ENCODE peak calls at places on chromosome 16, in five cellular contexts. One of them, this sample, is unnamed.

GRCh38 chr16:17510532-17510931 is 39.8 kb upstream of the XYLT1 start:
- DNase-seq in Kasumi-1: no peak
- DNase-seq in NCI-H524: no peak
- DNase-seq in ureter: no peak
- DNase-seq in AG08396: peak; percentile 34
- DNase-seq in this sample: no peak

GRCh38 chr16:88570691-88571092 is 489 bp downstream of the ZC3H18 start:
- DNase-seq in Kasumi-1: peak; percentile 17
- DNase-seq in NCI-H524: no peak
- DNase-seq in ureter: no peak
- DNase-seq in AG08396: no peak
- DNase-seq in this sample: peak; percentile 62

GRCh38 chr16:4909825-4910224 is 27.1 kb downstream of the PPL start:
- DNase-seq in Kasumi-1: no peak
- DNase-seq in NCI-H524: no peak
- DNase-seq in ureter: no peak
- DNase-seq in AG08396: no peak
- DNase-seq in this sample: no peak

GRCh38 chr16:24036614-24037013 is 200.8 kb downstream of the PRKCB start:
- DNase-seq in Kasumi-1: peak; percentile 16
- DNase-seq in NCI-H524: peak; percentile 45
- DNase-seq in ureter: no peak
- DNase-seq in AG08396: peak; percentile 78
- DNase-seq in this sample: peak; percentile 60

GRCh38 chr16:7716924-7717323 is 384.3 kb downstream of the RBFOX1 start:
- DNase-seq in Kasumi-1: no peak
- DNase-seq in NCI-H524: no peak
- DNase-seq in ureter: no peak
- DNase-seq in AG08396: no peak
- DNase-seq in this sample: no peak

GRCh38 chr16:11565665-11566064 is 21.1 kb downstream of the LITAF start:
- DNase-seq in Kasumi-1: no peak
- DNase-seq in NCI-H524: no peak
- DNase-seq in ureter: no peak
- DNase-seq in AG08396: no peak
- DNase-seq in this sample: no peak

GRCh38 chr16:2404099-2404498 is 25.1 kb upstream of the CCNF start:
- DNase-seq in Kasumi-1: no peak
- DNase-seq in NCI-H524: no peak
- DNase-seq in ureter: no peak
- DNase-seq in AG08396: no peak
- DNase-seq in this sample: no peak

GRCh38 chr16:50448522-50448921 is 79.7 kb upstream of the BRD7 start:
- DNase-seq in Kasumi-1: no peak
- DNase-seq in NCI-H524: peak; percentile 39
- DNase-seq in ureter: no peak
- DNase-seq in AG08396: no peak
- DNase-seq in this sample: peak; percentile 70

GRCh38 chr16:3089717-3090592 is 9.1 kb downstream of the ZSCAN10 start:
- DNase-seq in Kasumi-1: no peak
- DNase-seq in NCI-H524: no peak
- DNase-seq in ureter: no peak
- DNase-seq in AG08396: no peak
- DNase-seq in this sample: no peak

GRCh38 chr16:58755989-58756649 is 22.0 kb upstream of the GOT2 start:
- DNase-seq in Kasumi-1: peak; percentile 96
- DNase-seq in NCI-H524: peak; percentile 81
- DNase-seq in ureter: peak; percentile 77
- DNase-seq in AG08396: peak; percentile 71
- DNase-seq in this sample: peak; percentile 76

GRCh38 chr16:76535-77272 is 1.3 kb upstream of the MPG start:
- DNase-seq in Kasumi-1: no peak
- DNase-seq in NCI-H524: peak; percentile 32
- DNase-seq in ureter: peak; percentile 77
- DNase-seq in AG08396: peak; percentile 92
- DNase-seq in this sample: no peak

GRCh38 chr16:17724242-17724898 is 253.6 kb upstream of the XYLT1 start:
- DNase-seq in Kasumi-1: no peak
- DNase-seq in NCI-H524: no peak
- DNase-seq in ureter: no peak
- DNase-seq in AG08396: peak; percentile 23
- DNase-seq in this sample: no peak

GRCh38 chr16:11613381-11614303 is 26.9 kb upstream of the LITAF start:
- DNase-seq in Kasumi-1: peak; percentile 47
- DNase-seq in NCI-H524: peak; percentile 52
- DNase-seq in ureter: no peak
- DNase-seq in AG08396: no peak
- DNase-seq in this sample: no peak

GRCh38 chr16:180921-181667 is 835 bp downstream of the HBQ1 start:
- DNase-seq in Kasumi-1: peak; percentile 19
- DNase-seq in NCI-H524: peak; percentile 83
- DNase-seq in ureter: peak; percentile 67
- DNase-seq in AG08396: peak; percentile 93
- DNase-seq in this sample: peak; percentile 92

GRCh38 chr16:86362155-86362849 is 148.0 kb upstream of the FOXF1 start:
- DNase-seq in Kasumi-1: no peak
- DNase-seq in NCI-H524: no peak
- DNase-seq in ureter: no peak
- DNase-seq in AG08396: no peak
- DNase-seq in this sample: no peak

GRCh38 chr16:65214196-65214595 is 92.3 kb upstream of the CDH11 start:
- DNase-seq in Kasumi-1: no peak
- DNase-seq in NCI-H524: no peak
- DNase-seq in ureter: no peak
- DNase-seq in AG08396: no peak
- DNase-seq in this sample: no peak

GRCh38 chr16:15396948-15397594 is 1.5 kb downstream of the MPV17L start:
- DNase-seq in Kasumi-1: no peak
- DNase-seq in NCI-H524: no peak
- DNase-seq in ureter: no peak
- DNase-seq in AG08396: no peak
- DNase-seq in this sample: no peak

GRCh38 chr16:2842340-2843000 is 12.4 kb downstream of the ZG16B start:
- DNase-seq in Kasumi-1: no peak
- DNase-seq in NCI-H524: no peak
- DNase-seq in ureter: no peak
- DNase-seq in AG08396: peak; percentile 55
- DNase-seq in this sample: peak; percentile 68

GRCh38 chr16:14249291-14250032 is 178.3 kb downstream of the MRTFB start:
- DNase-seq in Kasumi-1: peak; percentile 33
- DNase-seq in NCI-H524: peak; percentile 35
- DNase-seq in ureter: peak; percentile 50
- DNase-seq in AG08396: peak; percentile 48
- DNase-seq in this sample: peak; percentile 56

GRCh38 chr16:31357324-31358156 is 2.6 kb downstream of the ITGAX start:
- DNase-seq in Kasumi-1: peak; percentile 1
- DNase-seq in NCI-H524: no peak
- DNase-seq in ureter: no peak
- DNase-seq in AG08396: no peak
- DNase-seq in this sample: no peak

GRCh38 chr16:58649707-58650106 is 20.1 kb upstream of the CNOT1 start:
- DNase-seq in Kasumi-1: no peak
- DNase-seq in NCI-H524: no peak
- DNase-seq in ureter: no peak
- DNase-seq in AG08396: no peak
- DNase-seq in this sample: no peak

GRCh38 chr16:47142469-47143328 is 1.0 kb downstream of the NETO2 start:
- DNase-seq in Kasumi-1: peak; percentile 96
- DNase-seq in NCI-H524: peak; percentile 59
- DNase-seq in ureter: no peak
- DNase-seq in AG08396: peak; percentile 52
- DNase-seq in this sample: peak; percentile 59

GRCh38 chr16:23700509-23700908 is 12.5 kb downstream of the ERN2 start:
- DNase-seq in Kasumi-1: no peak
- DNase-seq in NCI-H524: peak; percentile 42
- DNase-seq in ureter: no peak
- DNase-seq in AG08396: no peak
- DNase-seq in this sample: peak; percentile 56

GRCh38 chr16:10256855-10257641 is 74.8 kb upstream of the GRIN2A start:
- DNase-seq in Kasumi-1: peak; percentile 19
- DNase-seq in NCI-H524: peak; percentile 74
- DNase-seq in ureter: no peak
- DNase-seq in AG08396: peak; percentile 70
- DNase-seq in this sample: peak; percentile 68

GRCh38 chr16:57863434-57864160 is 61.3 kb upstream of the KIFC3 start:
- DNase-seq in Kasumi-1: peak; percentile 59
- DNase-seq in NCI-H524: peak; percentile 58
- DNase-seq in ureter: peak; percentile 81
- DNase-seq in AG08396: peak; percentile 72
- DNase-seq in this sample: no peak

GRCh38 chr16:78444-79145 is 570 bp downstream of the MPG start:
- DNase-seq in Kasumi-1: no peak
- DNase-seq in NCI-H524: no peak
- DNase-seq in ureter: no peak
- DNase-seq in AG08396: peak; percentile 74
- DNase-seq in this sample: no peak

GRCh38 chr16:68445458-68445857 is 2.9 kb downstream of the SMPD3 start:
- DNase-seq in Kasumi-1: peak; percentile 84
- DNase-seq in NCI-H524: peak; percentile 87
- DNase-seq in ureter: no peak
- DNase-seq in AG08396: peak; percentile 50
- DNase-seq in this sample: peak; percentile 74

GRCh38 chr16:54236761-54237160 is 49.8 kb downstream of the IRX3 start:
- DNase-seq in Kasumi-1: no peak
- DNase-seq in NCI-H524: no peak
- DNase-seq in ureter: no peak
- DNase-seq in AG08396: peak; percentile 16
- DNase-seq in this sample: no peak

GRCh38 chr16:30619207-30619606 is 9.0 kb upstream of the ZNF689 start:
- DNase-seq in Kasumi-1: no peak
- DNase-seq in NCI-H524: no peak
- DNase-seq in ureter: no peak
- DNase-seq in AG08396: no peak
- DNase-seq in this sample: no peak

GRCh38 chr16:12879812-12880211 is 21.6 kb upstream of the SHISA9 start:
- DNase-seq in Kasumi-1: no peak
- DNase-seq in NCI-H524: no peak
- DNase-seq in ureter: no peak
- DNase-seq in AG08396: no peak
- DNase-seq in this sample: no peak

GRCh38 chr16:1863681-1864460 is 8.1 kb downstream of the MEIOB start:
- DNase-seq in Kasumi-1: peak; percentile 3
- DNase-seq in NCI-H524: peak; percentile 58
- DNase-seq in ureter: no peak
- DNase-seq in AG08396: no peak
- DNase-seq in this sample: no peak

GRCh38 chr16:7513429-7513828 is 180.8 kb downstream of the RBFOX1 start:
- DNase-seq in Kasumi-1: no peak
- DNase-seq in NCI-H524: peak; percentile 27
- DNase-seq in ureter: no peak
- DNase-seq in AG08396: no peak
- DNase-seq in this sample: no peak

GRCh38 chr16:79287424-79287917 is 313.1 kb downstream of the MAF start:
- DNase-seq in Kasumi-1: no peak
- DNase-seq in NCI-H524: no peak
- DNase-seq in ureter: no peak
- DNase-seq in AG08396: no peak
- DNase-seq in this sample: no peak

GRCh38 chr16:67150058-67150832 is 553 bp downstream of the B3GNT9 start:
- DNase-seq in Kasumi-1: no peak
- DNase-seq in NCI-H524: peak; percentile 69
- DNase-seq in ureter: no peak
- DNase-seq in AG08396: peak; percentile 82
- DNase-seq in this sample: peak; percentile 84

GRCh38 chr16:77359065-77359502 is 75.8 kb downstream of the ADAMTS18 start:
- DNase-seq in Kasumi-1: no peak
- DNase-seq in NCI-H524: no peak
- DNase-seq in ureter: no peak
- DNase-seq in AG08396: no peak
- DNase-seq in this sample: no peak